ENCODE peak calls at places on chromosome 20, in six cellular contexts. U is head of caudate nucleus, D is pancreas, J is iris pigment epithelial cell, G is hippocampal formation, L is tibial nerve. W is an unnamed sample.
A peak's percentile ranks its signal among the peaks of the same experiment; 100 is the strongest.

GRCh38 chr20:9578584-9578983 is 64.2 kb downstream of the LAMP5 start:
- DNase-seq in G (no peak), D (no peak), U (no peak), J (no peak), L (no peak), W (no peak)

GRCh38 chr20:23092861-23093543 is 6.9 kb upstream of the CD93 start:
- DNase-seq in J (no peak), G (no peak), L (no peak), D (no peak), U (no peak), W (no peak)

GRCh38 chr20:708956-709355 is 33.4 kb upstream of the SCRT2 start:
- DNase-seq in U (no peak), D (no peak), L (no peak), J (no peak), G (no peak), W (no peak)

GRCh38 chr20:43186312-43186711 is 3.4 kb downstream of the PTPRT start:
- DNase-seq in G (no peak), L (no peak), U (no peak), D (no peak), J (no peak), W (no peak)

GRCh38 chr20:63191400-63191799 is 24.5 kb downstream of the YTHDF1 start:
- DNase-seq in J (no peak), L (no peak), D (peak; percentile 63), G (no peak), U (no peak), W (no peak)

GRCh38 chr20:62493253-62493885 is 17.6 kb upstream of the GATA5 start:
- DNase-seq in D (no peak), J (no peak), G (no peak), U (no peak), L (no peak), W (no peak)

GRCh38 chr20:11937230-11937629 is 19.5 kb downstream of the BTBD3 start:
- DNase-seq in U (no peak), L (no peak), G (no peak), J (no peak), D (no peak), W (no peak)

GRCh38 chr20:57594092-57594911 is 25.9 kb downstream of the ZBP1 start:
- DNase-seq in G (no peak), J (peak; percentile 8), L (peak; percentile 53), D (peak; percentile 58), U (peak; percentile 21), W (peak; percentile 49)

GRCh38 chr20:11769825-11770224 is 147.9 kb upstream of the BTBD3 start:
- DNase-seq in U (no peak), J (peak; percentile 62), L (no peak), G (no peak), D (no peak), W (no peak)

GRCh38 chr20:58481541-58482021 is 33.6 kb downstream of the APCDD1L start:
- DNase-seq in L (peak; percentile 9), G (no peak), U (peak; percentile 50), J (peak; percentile 46), D (no peak), W (no peak)

GRCh38 chr20:50071039-50071888 is 41.7 kb downstream of the UBE2V1 start:
- DNase-seq in D (peak; percentile 93), J (peak; percentile 60), U (peak; percentile 86), G (peak; percentile 85), L (peak; percentile 97), W (peak; percentile 89)

GRCh38 chr20:54494303-54495006 is 19.1 kb downstream of the DOK5 start:
- DNase-seq in D (no peak), U (no peak), L (no peak), J (no peak), G (no peak), W (no peak)

GRCh38 chr20:41395669-41396664 is 29.3 kb upstream of the EMILIN3 start:
- DNase-seq in D (no peak), J (no peak), U (no peak), L (no peak), G (no peak), W (no peak)

GRCh38 chr20:54151511-54152226 is 22.1 kb downstream of the CYP24A1 start:
- DNase-seq in U (no peak), J (no peak), D (no peak), L (no peak), G (no peak), W (no peak)

W was measured in left ventricle myocardium inferior.